ENCODE peak calls at places on chromosomes 16 and 17, in nine cellular contexts. Y is GM23248, M is neural progenitor cell, S is PC-3, R is HCT116, B is OCI-LY7, H is SK-N-SH, P is hepatocyte, K is MM.1S. Z is an unnamed sample.

GRCh38 chr16:48392407-48392806 is 7.2 kb upstream of the SIAH1 start:
- DNase-seq in H (no peak), P (no peak), K (no peak), B (no peak), S (no peak), Y (no peak), M (no peak), R (no peak), Z (no peak)

GRCh38 chr16:68493412-68494070 is 45.2 kb upstream of the SMPD3 start:
- DNase-seq in H (no peak), R (no peak), S (no peak), B (no peak), K (no peak), P (no peak), M (no peak), Y (no peak), Z (no peak)

GRCh38 chr16:66872927-66873684 is 7.2 kb upstream of the PDP2 start:
- DNase-seq in S (peak; percentile 98), R (peak; percentile 89), M (peak; percentile 88), Y (peak; percentile 100), K (peak; percentile 91), B (peak; percentile 88), H (peak; percentile 89), P (peak; percentile 94), Z (peak; percentile 94)

GRCh38 chr16:88634141-88634993 is 4.0 kb upstream of the IL17C start:
- DNase-seq in S (no peak), K (peak; percentile 42), H (no peak), Y (peak; percentile 80), P (peak; percentile 75), B (peak; percentile 76), R (no peak), M (peak; percentile 83), Z (peak; percentile 90)

GRCh38 chr17:73346763-73347162 is 35.0 kb upstream of the CDC42EP4 start:
- DNase-seq in P (no peak), M (no peak), B (no peak), S (no peak), K (no peak), H (no peak), R (no peak), Y (no peak), Z (no peak)

GRCh38 chr16:19177111-19177747 is 9.2 kb downstream of the SYT17 start:
- DNase-seq in P (no peak), M (no peak), K (no peak), R (no peak), S (no peak), Y (no peak), B (no peak), H (no peak), Z (peak; percentile 31)

GRCh38 chr16:4597174-4597573 is 17.5 kb downstream of the UBALD1 start:
- DNase-seq in S (no peak), M (no peak), H (peak; percentile 31), Y (no peak), P (no peak), K (no peak), R (no peak), B (no peak), Z (no peak)

GRCh38 chr17:39213852-39214251 is 11.9 kb downstream of the STAC2 start:
- DNase-seq in Y (peak; percentile 45), K (no peak), R (peak; percentile 86), M (no peak), B (no peak), H (no peak), P (peak; percentile 50), S (peak; percentile 59), Z (no peak)

GRCh38 chr17:69508814-69509213 is 94.3 kb downstream of the MAP2K6 start:
- DNase-seq in M (no peak), P (no peak), S (no peak), H (no peak), R (no peak), K (no peak), Y (no peak), B (no peak), Z (no peak)

GRCh38 chr17:61504697-61505096 is 52.5 kb downstream of the TBX4 start:
- DNase-seq in H (no peak), K (no peak), R (no peak), S (peak; percentile 68), M (no peak), Y (peak; percentile 75), P (no peak), B (no peak), Z (no peak)

GRCh38 chr17:34579979-34580684 is 750 bp downstream of the TMEM132E start:
- DNase-seq in S (no peak), H (peak; percentile 83), P (peak; percentile 37), K (peak; percentile 21), R (no peak), M (peak; percentile 75), B (no peak), Y (peak; percentile 61), Z (peak; percentile 72)

GRCh38 chr17:78133971-78134898 is 3.7 kb downstream of the TMC8 start:
- DNase-seq in R (peak; percentile 70), H (peak; percentile 84), P (peak; percentile 57), M (peak; percentile 87), Y (peak; percentile 62), B (peak; percentile 91), K (peak; percentile 49), S (peak; percentile 73), Z (peak; percentile 93)

GRCh38 chr17:41773190-41773588 is 13.3 kb downstream of the JUP start:
- DNase-seq in P (peak; percentile 93), K (no peak), S (peak; percentile 92), M (peak; percentile 57), H (peak; percentile 71), B (no peak), R (peak; percentile 79), Y (peak; percentile 81), Z (peak; percentile 67)

GRCh38 chr16:10866196-10866976 is 10.6 kb upstream of the CIITA start:
- DNase-seq in K (no peak), P (no peak), H (no peak), Y (peak; percentile 37), B (no peak), R (no peak), M (no peak), S (no peak), Z (no peak)

GRCh38 chr17:69801368-69801767 is 273.7 kb upstream of the KCNJ16 start:
- DNase-seq in Y (no peak), M (no peak), B (no peak), H (no peak), S (no peak), K (no peak), P (no peak), R (no peak), Z (no peak)

GRCh38 chr16:55469821-55470532 is 9.0 kb upstream of the MMP2 start:
- DNase-seq in B (no peak), H (no peak), Y (no peak), S (no peak), P (no peak), R (no peak), K (no peak), M (peak; percentile 69), Z (peak; percentile 32)

GRCh38 chr17:74759941-74760340 is 11.5 kb downstream of the NHERF1 start:
- DNase-seq in H (peak; percentile 56), R (no peak), Y (no peak), K (no peak), M (peak; percentile 69), P (peak; percentile 78), B (no peak), S (peak; percentile 52), Z (peak; percentile 54)

GRCh38 chr17:4738136-4739121 is 1.2 kb upstream of the ZMYND15 start:
- DNase-seq in P (peak; percentile 71), R (no peak), Y (no peak), M (peak; percentile 33), B (no peak), H (no peak), K (peak; percentile 49), S (peak; percentile 43), Z (peak; percentile 48)

DNA sequence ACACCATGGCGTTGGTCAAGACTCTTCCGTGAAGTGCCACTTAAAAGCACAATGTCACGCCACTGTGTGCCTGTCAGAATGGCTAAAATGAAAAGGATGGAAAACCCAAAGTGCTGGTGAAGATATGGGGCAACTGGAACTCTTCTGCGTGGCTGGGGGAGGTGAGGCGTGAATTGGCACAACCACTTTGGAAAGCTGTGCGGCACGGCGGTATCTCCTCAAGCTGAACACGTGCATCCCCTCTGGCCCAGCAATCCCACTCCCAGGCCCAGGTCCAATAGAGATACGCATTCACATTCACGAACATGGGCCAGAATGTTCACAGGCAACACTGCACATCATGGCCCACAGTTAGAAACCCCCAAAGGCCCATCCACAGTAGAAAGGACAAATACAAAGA is 8.9 kb downstream of the DUSP3 start:
- DNase-seq in K (no peak), P (no peak), R (no peak), Y (no peak), M (no peak), B (no peak), S (no peak), H (no peak), Z (no peak)
- H3K4me1 ChIP-seq in K (peaks cover 13% of the 10 kb centered on the region), P (peaks cover 17% of the 10 kb centered on the region), R (no peaks in the 10 kb centered on the region), Y (no peaks in the 10 kb centered on the region), M (peaks cover 3% of the 10 kb centered on the region), B (peaks cover 13% of the 10 kb centered on the region), S (no peaks in the 10 kb centered on the region), H (no peaks in the 10 kb centered on the region), Z (no peaks in the 10 kb centered on the region)

GRCh38 chr17:19286751-19287341 is 49.7 kb downstream of the EPN2 start:
- DNase-seq in B (no peak), K (no peak), R (no peak), H (no peak), Y (no peak), S (no peak), P (no peak), M (no peak), Z (peak; percentile 30)
- TF ChIP-seq EZH2phosphoT487 in B (no peak), K (no peak), R (no peak), H (no peak), Y (no peak), S (no peak), P (no peak), M (no peak), Z (no peak)

GRCh38 chr17:64198711-64199110 is 64.3 kb downstream of the TEX2 start:
- DNase-seq in R (no peak), H (no peak), S (no peak), M (no peak), B (no peak), P (no peak), K (no peak), Y (no peak), Z (no peak)
- H3K4me1 ChIP-seq in R (peaks cover 12% of the 10 kb centered on the region), H (peaks cover 30% of the 10 kb centered on the region), S (peaks cover 20% of the 10 kb centered on the region), M (peaks cover 5% of the 10 kb centered on the region), B (peaks cover 7% of the 10 kb centered on the region), P (peaks cover 12% of the 10 kb centered on the region), K (peaks cover 41% of the 10 kb centered on the region), Y (peaks cover 56% of the 10 kb centered on the region), Z (peaks cover 34% of the 10 kb centered on the region)

DNA sequence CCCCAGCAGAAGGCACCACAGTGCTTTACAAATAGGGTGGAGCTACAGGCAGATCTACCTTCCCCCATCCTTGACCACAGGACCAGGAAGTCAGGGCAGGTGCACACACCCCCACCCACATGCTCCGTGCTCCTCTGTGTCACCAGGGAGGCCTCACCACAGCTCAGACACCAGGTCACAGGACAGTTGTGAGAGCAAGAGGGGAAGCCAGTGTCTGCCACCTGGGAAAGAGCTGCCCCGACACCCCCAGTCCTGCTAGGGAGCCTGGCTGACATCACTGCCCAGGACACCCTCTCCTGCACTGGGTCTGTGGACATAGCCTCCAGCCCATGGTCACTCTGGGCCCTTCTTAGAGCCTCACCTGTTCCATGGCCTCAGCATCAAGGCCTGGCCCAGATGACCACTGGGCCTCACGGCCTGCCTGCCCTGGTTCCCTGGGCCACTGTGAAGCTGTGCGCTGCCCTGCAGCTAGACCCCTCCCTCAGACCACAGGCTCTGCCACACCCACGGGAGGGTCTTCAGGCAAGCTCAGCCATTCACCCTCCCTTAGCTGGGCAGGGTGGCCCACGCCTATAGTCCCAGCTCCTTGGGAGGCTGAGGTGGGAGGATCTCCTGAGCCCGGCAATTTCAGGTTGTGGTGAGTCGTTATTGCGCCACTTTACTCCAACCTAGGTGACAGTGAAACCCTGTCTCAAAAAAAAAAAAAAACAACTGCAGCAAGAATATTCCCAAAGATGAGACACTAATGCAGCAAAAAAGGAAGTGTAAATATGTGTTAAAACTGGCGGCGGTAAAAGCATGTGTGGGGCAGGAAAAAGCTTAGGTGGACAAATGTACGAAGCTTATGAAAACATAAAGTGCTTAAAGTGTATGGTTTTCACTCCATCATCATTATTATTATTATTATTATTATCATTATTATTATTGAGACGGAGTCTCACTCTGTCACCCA is 14.2 kb downstream of the POLR3K start:
- DNase-seq in M (no peak), H (no peak), R (no peak), P (peak; percentile 52), S (peak; percentile 34), B (peak; percentile 86), Y (no peak), K (peak; percentile 96), Z (no peak)
- TF ChIP-seq EZH2phosphoT487 in M (no peak), H (no peak), R (no peak), P (no peak), S (no peak), B (no peak), Y (no peak), K (no peak), Z (no peak)